ENCODE peak calls at places on chromosome 2, in five cellular contexts. I, T, N, E and G are unnamed samples.

GRCh38 chr2:220811115-220811514 is 761.0 kb downstream of the EPHA4 start:
- DNase-seq in T (no peak), N (no peak), E (peak; percentile 41), I (no peak), G (no peak)

GRCh38 chr2:160445673-160446072 is 47.9 kb downstream of the RBMS1 start:
- DNase-seq in N (no peak), E (no peak), T (no peak), I (no peak), G (no peak)

GRCh38 chr2:235024951-235025773 is 73.3 kb downstream of the SH3BP4 start:
- DNase-seq in I (no peak), N (no peak), T (no peak), E (peak; percentile 75), G (no peak)

GRCh38 chr2:137380610-137381009 is 583.7 kb upstream of the HNMT start:
- DNase-seq in I (no peak), E (peak; percentile 39), T (peak; percentile 22), N (no peak), G (no peak)

GRCh38 chr2:207251573-207252192 is 85.9 kb upstream of the KLF7 start:
- DNase-seq in E (peak; percentile 18), T (no peak), I (no peak), N (no peak), G (no peak)

GRCh38 chr2:54809814-54810213 is 86.4 kb downstream of the EML6 start:
- DNase-seq in N (no peak), E (peak; percentile 79), T (no peak), I (no peak), G (no peak)

GRCh38 chr2:217440000-217440399 is 562.8 kb downstream of the TNS1 start:
- DNase-seq in E (peak; percentile 20), N (no peak), I (no peak), T (no peak), G (no peak)

GRCh38 chr2:171225989-171226388 is 65.3 kb upstream of the TLK1 start:
- DNase-seq in T (no peak), E (no peak), N (no peak), I (no peak), G (no peak)

GRCh38 chr2:60513996-60514395 is 39.5 kb downstream of the BCL11A start:
- DNase-seq in T (no peak), E (no peak), I (no peak), N (no peak), G (no peak)

GRCh38 chr2:108069515-108070310 is 83.4 kb downstream of the SLC5A7 start:
- DNase-seq in I (no peak), N (no peak), E (no peak), T (no peak), G (no peak)

GRCh38 chr2:1278125-1278524 is 135.1 kb upstream of the TPO start:
- DNase-seq in E (no peak), I (no peak), T (no peak), N (no peak), G (no peak)

GRCh38 chr2:127413782-127414743 is 4.2 kb upstream of the PROC start:
- DNase-seq in I (no peak), T (no peak), N (no peak), E (peak; percentile 81), G (no peak)

GRCh38 chr2:158297606-158298005 is 158.9 kb downstream of the CCDC148 start:
- DNase-seq in N (no peak), T (no peak), E (peak; percentile 40), I (no peak), G (no peak)

GRCh38 chr2:207182916-207183315 is 17.2 kb upstream of the KLF7 start:
- DNase-seq in E (peak; percentile 39), N (no peak), T (no peak), I (no peak), G (no peak)